ENCODE peak calls at places on chromosomes 3 and 15, in ten cellular contexts. One of them, this sample, is unnamed.

GRCh38 chr15:70492240-70493177 is 270.8 kb downstream of the UACA start:
- DNase-seq in stimulated activated CD4-positive, alpha-beta T cell treated with anti-CD3 and anti-CD28 coated beads, TNF-alpha, amount 100 ng/mL, for 4 hours: no peak
- DNase-seq in naive B cell: peak; percentile 55
- DNase-seq in T-helper 2 cell: peak; percentile 87
- DNase-seq in BE2C: peak; percentile 74
- DNase-seq in HTR-8/SVneo: peak; percentile 90
- DNase-seq in HFF-Myc: no peak
- DNase-seq in activated T-cell treated with anti-CD3 and anti-CD28 coated beads, Interleukin-2, amount 50 U/mL, for 1 hour: peak; percentile 73
- DNase-seq in ELR: peak; percentile 93
- DNase-seq in adipocyte: peak; percentile 81
- DNase-seq in this sample: no peak

GRCh38 chr3:142844339-142844977 is 44.4 kb downstream of the PCOLCE2 start:
- DNase-seq in naive B cell: no peak
- DNase-seq in ELR: peak; percentile 84
- DNase-seq in activated T-cell treated with anti-CD3 and anti-CD28 coated beads, Interleukin-2, amount 50 U/mL, for 1 hour: no peak
- DNase-seq in HFF-Myc: no peak
- DNase-seq in stimulated activated CD4-positive, alpha-beta T cell treated with anti-CD3 and anti-CD28 coated beads, TNF-alpha, amount 100 ng/mL, for 4 hours: no peak
- DNase-seq in HTR-8/SVneo: peak; percentile 23
- DNase-seq in adipocyte: peak; percentile 43
- DNase-seq in BE2C: no peak
- DNase-seq in T-helper 2 cell: no peak
- DNase-seq in this sample: peak; percentile 91

GRCh38 chr15:25670025-25670554 is 193.0 kb downstream of the ATP10A start:
- DNase-seq in HTR-8/SVneo: no peak
- DNase-seq in ELR: no peak
- DNase-seq in BE2C: no peak
- DNase-seq in T-helper 2 cell: no peak
- DNase-seq in adipocyte: peak; percentile 82
- DNase-seq in naive B cell: no peak
- DNase-seq in HFF-Myc: no peak
- DNase-seq in stimulated activated CD4-positive, alpha-beta T cell treated with anti-CD3 and anti-CD28 coated beads, TNF-alpha, amount 100 ng/mL, for 4 hours: no peak
- DNase-seq in activated T-cell treated with anti-CD3 and anti-CD28 coated beads, Interleukin-2, amount 50 U/mL, for 1 hour: no peak
- DNase-seq in this sample: no peak

GRCh38 chr3:137987723-137988122 is 22.2 kb upstream of the CLDN18 start:
- DNase-seq in adipocyte: no peak
- DNase-seq in stimulated activated CD4-positive, alpha-beta T cell treated with anti-CD3 and anti-CD28 coated beads, TNF-alpha, amount 100 ng/mL, for 4 hours: no peak
- DNase-seq in ELR: no peak
- DNase-seq in HFF-Myc: no peak
- DNase-seq in HTR-8/SVneo: no peak
- DNase-seq in activated T-cell treated with anti-CD3 and anti-CD28 coated beads, Interleukin-2, amount 50 U/mL, for 1 hour: no peak
- DNase-seq in BE2C: no peak
- DNase-seq in T-helper 2 cell: no peak
- DNase-seq in naive B cell: no peak
- DNase-seq in this sample: no peak

GRCh38 chr15:67010898-67011619 is 54.3 kb upstream of the SMAD3 start:
- DNase-seq in naive B cell: no peak
- DNase-seq in HFF-Myc: no peak
- DNase-seq in adipocyte: no peak
- DNase-seq in HTR-8/SVneo: no peak
- DNase-seq in T-helper 2 cell: no peak
- DNase-seq in stimulated activated CD4-positive, alpha-beta T cell treated with anti-CD3 and anti-CD28 coated beads, TNF-alpha, amount 100 ng/mL, for 4 hours: no peak
- DNase-seq in BE2C: no peak
- DNase-seq in ELR: no peak
- DNase-seq in activated T-cell treated with anti-CD3 and anti-CD28 coated beads, Interleukin-2, amount 50 U/mL, for 1 hour: no peak
- DNase-seq in this sample: no peak

GRCh38 chr3:84108442-84108971 is 850.3 kb upstream of the CADM2 start:
- DNase-seq in naive B cell: no peak
- DNase-seq in T-helper 2 cell: no peak
- DNase-seq in HTR-8/SVneo: peak; percentile 29
- DNase-seq in stimulated activated CD4-positive, alpha-beta T cell treated with anti-CD3 and anti-CD28 coated beads, TNF-alpha, amount 100 ng/mL, for 4 hours: no peak
- DNase-seq in HFF-Myc: no peak
- DNase-seq in BE2C: no peak
- DNase-seq in adipocyte: peak; percentile 1
- DNase-seq in ELR: peak; percentile 62
- DNase-seq in activated T-cell treated with anti-CD3 and anti-CD28 coated beads, Interleukin-2, amount 50 U/mL, for 1 hour: no peak
- DNase-seq in this sample: peak; percentile 66

GRCh38 chr3:134991472-134992010 is 196.5 kb downstream of the EPHB1 start:
- DNase-seq in BE2C: no peak
- DNase-seq in T-helper 2 cell: no peak
- DNase-seq in HTR-8/SVneo: no peak
- DNase-seq in ELR: no peak
- DNase-seq in stimulated activated CD4-positive, alpha-beta T cell treated with anti-CD3 and anti-CD28 coated beads, TNF-alpha, amount 100 ng/mL, for 4 hours: no peak
- DNase-seq in HFF-Myc: no peak
- DNase-seq in naive B cell: no peak
- DNase-seq in activated T-cell treated with anti-CD3 and anti-CD28 coated beads, Interleukin-2, amount 50 U/mL, for 1 hour: no peak
- DNase-seq in adipocyte: no peak
- DNase-seq in this sample: no peak

GRCh38 chr3:160040181-160040580 is 51.5 kb downstream of the IL12A start:
- DNase-seq in BE2C: no peak
- DNase-seq in HTR-8/SVneo: no peak
- DNase-seq in T-helper 2 cell: no peak
- DNase-seq in HFF-Myc: no peak
- DNase-seq in ELR: no peak
- DNase-seq in stimulated activated CD4-positive, alpha-beta T cell treated with anti-CD3 and anti-CD28 coated beads, TNF-alpha, amount 100 ng/mL, for 4 hours: no peak
- DNase-seq in naive B cell: no peak
- DNase-seq in activated T-cell treated with anti-CD3 and anti-CD28 coated beads, Interleukin-2, amount 50 U/mL, for 1 hour: no peak
- DNase-seq in adipocyte: no peak
- DNase-seq in this sample: no peak

GRCh38 chr3:182609575-182610156 is 183.6 kb upstream of the ATP11B start:
- DNase-seq in HTR-8/SVneo: no peak
- DNase-seq in naive B cell: no peak
- DNase-seq in stimulated activated CD4-positive, alpha-beta T cell treated with anti-CD3 and anti-CD28 coated beads, TNF-alpha, amount 100 ng/mL, for 4 hours: no peak
- DNase-seq in T-helper 2 cell: no peak
- DNase-seq in ELR: no peak
- DNase-seq in activated T-cell treated with anti-CD3 and anti-CD28 coated beads, Interleukin-2, amount 50 U/mL, for 1 hour: no peak
- DNase-seq in adipocyte: no peak
- DNase-seq in BE2C: peak; percentile 45
- DNase-seq in HFF-Myc: no peak
- DNase-seq in this sample: no peak

GRCh38 chr3:67647390-67647878 is 7.0 kb downstream of the SUCLG2 start:
- DNase-seq in HFF-Myc: peak; percentile 74
- DNase-seq in HTR-8/SVneo: peak; percentile 77
- DNase-seq in ELR: peak; percentile 98
- DNase-seq in adipocyte: peak; percentile 92
- DNase-seq in T-helper 2 cell: no peak
- DNase-seq in activated T-cell treated with anti-CD3 and anti-CD28 coated beads, Interleukin-2, amount 50 U/mL, for 1 hour: no peak
- DNase-seq in naive B cell: no peak
- DNase-seq in BE2C: no peak
- DNase-seq in stimulated activated CD4-positive, alpha-beta T cell treated with anti-CD3 and anti-CD28 coated beads, TNF-alpha, amount 100 ng/mL, for 4 hours: no peak
- DNase-seq in this sample: peak; percentile 97

GRCh38 chr15:99983171-99983891 is 250.1 kb upstream of the LYSMD4 start:
- DNase-seq in HFF-Myc: no peak
- DNase-seq in activated T-cell treated with anti-CD3 and anti-CD28 coated beads, Interleukin-2, amount 50 U/mL, for 1 hour: no peak
- DNase-seq in T-helper 2 cell: no peak
- DNase-seq in adipocyte: no peak
- DNase-seq in BE2C: no peak
- DNase-seq in naive B cell: no peak
- DNase-seq in stimulated activated CD4-positive, alpha-beta T cell treated with anti-CD3 and anti-CD28 coated beads, TNF-alpha, amount 100 ng/mL, for 4 hours: no peak
- DNase-seq in HTR-8/SVneo: no peak
- DNase-seq in ELR: peak; percentile 9
- DNase-seq in this sample: no peak

GRCh38 chr3:60949146-60949545 is 302.1 kb downstream of the FHIT start:
- DNase-seq in BE2C: no peak
- DNase-seq in ELR: no peak
- DNase-seq in stimulated activated CD4-positive, alpha-beta T cell treated with anti-CD3 and anti-CD28 coated beads, TNF-alpha, amount 100 ng/mL, for 4 hours: no peak
- DNase-seq in activated T-cell treated with anti-CD3 and anti-CD28 coated beads, Interleukin-2, amount 50 U/mL, for 1 hour: no peak
- DNase-seq in HTR-8/SVneo: no peak
- DNase-seq in adipocyte: no peak
- DNase-seq in naive B cell: no peak
- DNase-seq in T-helper 2 cell: no peak
- DNase-seq in HFF-Myc: no peak
- DNase-seq in this sample: no peak

GRCh38 chr15:92811514-92811913 is 88.6 kb upstream of the CHD2 start:
- DNase-seq in BE2C: no peak
- DNase-seq in HFF-Myc: no peak
- DNase-seq in activated T-cell treated with anti-CD3 and anti-CD28 coated beads, Interleukin-2, amount 50 U/mL, for 1 hour: no peak
- DNase-seq in HTR-8/SVneo: no peak
- DNase-seq in adipocyte: peak; percentile 4
- DNase-seq in naive B cell: no peak
- DNase-seq in T-helper 2 cell: no peak
- DNase-seq in ELR: no peak
- DNase-seq in stimulated activated CD4-positive, alpha-beta T cell treated with anti-CD3 and anti-CD28 coated beads, TNF-alpha, amount 100 ng/mL, for 4 hours: no peak
- DNase-seq in this sample: no peak

GRCh38 chr3:28906561-28907310 is 374.1 kb upstream of the RBMS3 start:
- DNase-seq in naive B cell: no peak
- DNase-seq in HTR-8/SVneo: no peak
- DNase-seq in HFF-Myc: no peak
- DNase-seq in T-helper 2 cell: no peak
- DNase-seq in activated T-cell treated with anti-CD3 and anti-CD28 coated beads, Interleukin-2, amount 50 U/mL, for 1 hour: no peak
- DNase-seq in adipocyte: no peak
- DNase-seq in BE2C: no peak
- DNase-seq in ELR: no peak
- DNase-seq in stimulated activated CD4-positive, alpha-beta T cell treated with anti-CD3 and anti-CD28 coated beads, TNF-alpha, amount 100 ng/mL, for 4 hours: no peak
- DNase-seq in this sample: no peak

GRCh38 chr15:85030301-85031049 is 48.8 kb downstream of the PDE8A start:
- DNase-seq in HTR-8/SVneo: peak; percentile 21
- DNase-seq in ELR: peak; percentile 65
- DNase-seq in naive B cell: no peak
- DNase-seq in adipocyte: no peak
- DNase-seq in BE2C: no peak
- DNase-seq in activated T-cell treated with anti-CD3 and anti-CD28 coated beads, Interleukin-2, amount 50 U/mL, for 1 hour: no peak
- DNase-seq in T-helper 2 cell: peak; percentile 56
- DNase-seq in HFF-Myc: no peak
- DNase-seq in stimulated activated CD4-positive, alpha-beta T cell treated with anti-CD3 and anti-CD28 coated beads, TNF-alpha, amount 100 ng/mL, for 4 hours: no peak
- DNase-seq in this sample: peak; percentile 22

GRCh38 chr15:41661529-41662225 is 1.5 kb downstream of the MGA start:
- DNase-seq in ELR: peak; percentile 87
- DNase-seq in stimulated activated CD4-positive, alpha-beta T cell treated with anti-CD3 and anti-CD28 coated beads, TNF-alpha, amount 100 ng/mL, for 4 hours: peak; percentile 41
- DNase-seq in T-helper 2 cell: peak; percentile 75
- DNase-seq in HFF-Myc: peak; percentile 54
- DNase-seq in adipocyte: peak; percentile 91
- DNase-seq in activated T-cell treated with anti-CD3 and anti-CD28 coated beads, Interleukin-2, amount 50 U/mL, for 1 hour: peak; percentile 73
- DNase-seq in BE2C: peak; percentile 84
- DNase-seq in HTR-8/SVneo: peak; percentile 51
- DNase-seq in naive B cell: peak; percentile 82
- DNase-seq in this sample: peak; percentile 82

GRCh38 chr3:80554304-80554703 is 786.5 kb upstream of the ROBO1 start:
- DNase-seq in HFF-Myc: no peak
- DNase-seq in BE2C: no peak
- DNase-seq in ELR: no peak
- DNase-seq in activated T-cell treated with anti-CD3 and anti-CD28 coated beads, Interleukin-2, amount 50 U/mL, for 1 hour: no peak
- DNase-seq in stimulated activated CD4-positive, alpha-beta T cell treated with anti-CD3 and anti-CD28 coated beads, TNF-alpha, amount 100 ng/mL, for 4 hours: no peak
- DNase-seq in naive B cell: no peak
- DNase-seq in adipocyte: no peak
- DNase-seq in HTR-8/SVneo: no peak
- DNase-seq in T-helper 2 cell: no peak
- DNase-seq in this sample: no peak

GRCh38 chr3:72907131-72907697 is 19.4 kb downstream of the GXYLT2 start:
- DNase-seq in adipocyte: peak; percentile 80
- DNase-seq in activated T-cell treated with anti-CD3 and anti-CD28 coated beads, Interleukin-2, amount 50 U/mL, for 1 hour: no peak
- DNase-seq in stimulated activated CD4-positive, alpha-beta T cell treated with anti-CD3 and anti-CD28 coated beads, TNF-alpha, amount 100 ng/mL, for 4 hours: no peak
- DNase-seq in ELR: peak; percentile 15
- DNase-seq in HFF-Myc: no peak
- DNase-seq in HTR-8/SVneo: no peak
- DNase-seq in T-helper 2 cell: no peak
- DNase-seq in naive B cell: no peak
- DNase-seq in BE2C: no peak
- DNase-seq in this sample: no peak

GRCh38 chr15:69955240-69955894 is 142.3 kb downstream of the TLE3 start:
- DNase-seq in activated T-cell treated with anti-CD3 and anti-CD28 coated beads, Interleukin-2, amount 50 U/mL, for 1 hour: no peak
- DNase-seq in stimulated activated CD4-positive, alpha-beta T cell treated with anti-CD3 and anti-CD28 coated beads, TNF-alpha, amount 100 ng/mL, for 4 hours: no peak
- DNase-seq in adipocyte: no peak
- DNase-seq in naive B cell: no peak
- DNase-seq in HFF-Myc: no peak
- DNase-seq in BE2C: no peak
- DNase-seq in ELR: no peak
- DNase-seq in HTR-8/SVneo: no peak
- DNase-seq in T-helper 2 cell: no peak
- DNase-seq in this sample: no peak

GRCh38 chr15:50685976-50686467 is 575 bp downstream of the TRPM7 start:
- DNase-seq in adipocyte: peak; percentile 74
- DNase-seq in naive B cell: peak; percentile 70
- DNase-seq in stimulated activated CD4-positive, alpha-beta T cell treated with anti-CD3 and anti-CD28 coated beads, TNF-alpha, amount 100 ng/mL, for 4 hours: peak; percentile 62
- DNase-seq in T-helper 2 cell: peak; percentile 75
- DNase-seq in HFF-Myc: no peak
- DNase-seq in ELR: peak; percentile 56
- DNase-seq in activated T-cell treated with anti-CD3 and anti-CD28 coated beads, Interleukin-2, amount 50 U/mL, for 1 hour: peak; percentile 77
- DNase-seq in BE2C: peak; percentile 79
- DNase-seq in HTR-8/SVneo: peak; percentile 20
- DNase-seq in this sample: peak; percentile 56

GRCh38 chr3:133874344-133874743 is 21.3 kb downstream of the RAB6B start:
- DNase-seq in HFF-Myc: no peak
- DNase-seq in activated T-cell treated with anti-CD3 and anti-CD28 coated beads, Interleukin-2, amount 50 U/mL, for 1 hour: no peak
- DNase-seq in T-helper 2 cell: no peak
- DNase-seq in stimulated activated CD4-positive, alpha-beta T cell treated with anti-CD3 and anti-CD28 coated beads, TNF-alpha, amount 100 ng/mL, for 4 hours: no peak
- DNase-seq in adipocyte: no peak
- DNase-seq in BE2C: no peak
- DNase-seq in ELR: peak; percentile 32
- DNase-seq in naive B cell: no peak
- DNase-seq in HTR-8/SVneo: no peak
- DNase-seq in this sample: peak; percentile 32

GRCh38 chr3:70358978-70359580 is 46.6 kb upstream of the MDFIC2 start:
- DNase-seq in HFF-Myc: peak; percentile 12
- DNase-seq in BE2C: peak; percentile 12
- DNase-seq in HTR-8/SVneo: peak; percentile 25
- DNase-seq in ELR: peak; percentile 43
- DNase-seq in activated T-cell treated with anti-CD3 and anti-CD28 coated beads, Interleukin-2, amount 50 U/mL, for 1 hour: no peak
- DNase-seq in naive B cell: peak; percentile 1
- DNase-seq in T-helper 2 cell: no peak
- DNase-seq in adipocyte: peak; percentile 61
- DNase-seq in stimulated activated CD4-positive, alpha-beta T cell treated with anti-CD3 and anti-CD28 coated beads, TNF-alpha, amount 100 ng/mL, for 4 hours: no peak
- DNase-seq in this sample: peak; percentile 65

GRCh38 chr15:58472821-58473581 is 41.2 kb downstream of the LIPC start:
- DNase-seq in adipocyte: no peak
- DNase-seq in ELR: peak; percentile 17
- DNase-seq in BE2C: no peak
- DNase-seq in HTR-8/SVneo: no peak
- DNase-seq in T-helper 2 cell: peak; percentile 84
- DNase-seq in stimulated activated CD4-positive, alpha-beta T cell treated with anti-CD3 and anti-CD28 coated beads, TNF-alpha, amount 100 ng/mL, for 4 hours: no peak
- DNase-seq in HFF-Myc: no peak
- DNase-seq in naive B cell: no peak
- DNase-seq in activated T-cell treated with anti-CD3 and anti-CD28 coated beads, Interleukin-2, amount 50 U/mL, for 1 hour: no peak
- DNase-seq in this sample: no peak

GRCh38 chr3:48502728-48503168 is 1.2 kb downstream of the SHISA5 start:
- DNase-seq in activated T-cell treated with anti-CD3 and anti-CD28 coated beads, Interleukin-2, amount 50 U/mL, for 1 hour: no peak
- DNase-seq in adipocyte: no peak
- DNase-seq in T-helper 2 cell: no peak
- DNase-seq in stimulated activated CD4-positive, alpha-beta T cell treated with anti-CD3 and anti-CD28 coated beads, TNF-alpha, amount 100 ng/mL, for 4 hours: no peak
- DNase-seq in HFF-Myc: no peak
- DNase-seq in ELR: no peak
- DNase-seq in BE2C: peak; percentile 68
- DNase-seq in HTR-8/SVneo: no peak
- DNase-seq in naive B cell: no peak
- DNase-seq in this sample: no peak

GRCh38 chr3:186782542-186783069 is 771 bp upstream of the EIF4A2 start:
- DNase-seq in T-helper 2 cell: no peak
- DNase-seq in stimulated activated CD4-positive, alpha-beta T cell treated with anti-CD3 and anti-CD28 coated beads, TNF-alpha, amount 100 ng/mL, for 4 hours: no peak
- DNase-seq in activated T-cell treated with anti-CD3 and anti-CD28 coated beads, Interleukin-2, amount 50 U/mL, for 1 hour: no peak
- DNase-seq in HFF-Myc: no peak
- DNase-seq in adipocyte: no peak
- DNase-seq in HTR-8/SVneo: no peak
- DNase-seq in ELR: no peak
- DNase-seq in BE2C: no peak
- DNase-seq in naive B cell: no peak
- DNase-seq in this sample: no peak

GRCh38 chr3:65245133-65246076 is 557.6 kb upstream of the ADAMTS9 start:
- DNase-seq in HFF-Myc: no peak
- DNase-seq in T-helper 2 cell: no peak
- DNase-seq in activated T-cell treated with anti-CD3 and anti-CD28 coated beads, Interleukin-2, amount 50 U/mL, for 1 hour: no peak
- DNase-seq in HTR-8/SVneo: no peak
- DNase-seq in naive B cell: no peak
- DNase-seq in stimulated activated CD4-positive, alpha-beta T cell treated with anti-CD3 and anti-CD28 coated beads, TNF-alpha, amount 100 ng/mL, for 4 hours: no peak
- DNase-seq in adipocyte: peak; percentile 50
- DNase-seq in BE2C: no peak
- DNase-seq in ELR: peak; percentile 1
- DNase-seq in this sample: peak; percentile 22

GRCh38 chr15:42499888-42500609 is 4.6 kb downstream of the SNAP23 start:
- DNase-seq in stimulated activated CD4-positive, alpha-beta T cell treated with anti-CD3 and anti-CD28 coated beads, TNF-alpha, amount 100 ng/mL, for 4 hours: no peak
- DNase-seq in HTR-8/SVneo: no peak
- DNase-seq in naive B cell: no peak
- DNase-seq in BE2C: peak; percentile 28
- DNase-seq in adipocyte: no peak
- DNase-seq in activated T-cell treated with anti-CD3 and anti-CD28 coated beads, Interleukin-2, amount 50 U/mL, for 1 hour: no peak
- DNase-seq in ELR: no peak
- DNase-seq in T-helper 2 cell: no peak
- DNase-seq in HFF-Myc: no peak
- DNase-seq in this sample: no peak

GRCh38 chr3:178381555-178381954 is 154.7 kb upstream of the KCNMB2 start:
- DNase-seq in naive B cell: no peak
- DNase-seq in adipocyte: peak; percentile 27
- DNase-seq in HTR-8/SVneo: no peak
- DNase-seq in HFF-Myc: no peak
- DNase-seq in BE2C: no peak
- DNase-seq in activated T-cell treated with anti-CD3 and anti-CD28 coated beads, Interleukin-2, amount 50 U/mL, for 1 hour: no peak
- DNase-seq in ELR: peak; percentile 59
- DNase-seq in stimulated activated CD4-positive, alpha-beta T cell treated with anti-CD3 and anti-CD28 coated beads, TNF-alpha, amount 100 ng/mL, for 4 hours: no peak
- DNase-seq in T-helper 2 cell: no peak
- DNase-seq in this sample: no peak